ENCODE peak calls at places on chromosomes 5 and 9, in six cellular contexts. N is A549, E is upper lobe of right lung, K is heart left ventricle, S is lung, J is PC-9. L is an unnamed sample. For H3K4me1, the result is how much of the 10 kb centered on the place peaks cover.

GRCh38 chr9:89361816-89362646 is 43.7 kb downstream of the SECISBP2 start:
- DNase-seq in K (no peak), E (no peak), N (no peak), S (no peak), J (no peak), L (no peak)

GRCh38 chr5:134911285-134912215 is 6.6 kb downstream of the PCBD2 start:
- DNase-seq in J (no peak), S (no peak), N (no peak), E (no peak), K (no peak), L (no peak)

GRCh38 chr5:131622633-131623032 is 12.4 kb downstream of the RAPGEF6 start:
- DNase-seq in S (no peak), E (no peak), N (no peak), K (no peak), J (no peak), L (no peak)

GRCh38 chr9:112084907-112085306 is 90.2 kb downstream of the SUSD1 start:
- DNase-seq in J (no peak), K (no peak), N (no peak), E (no peak), S (no peak), L (no peak)

GRCh38 chr9:36416870-36417269 is 16.8 kb upstream of the RNF38 start:
- DNase-seq in S (peak), E (peak), K (no peak), N (no peak), J (no peak), L (no peak)

GRCh38 chr9:71806916-71807315 is 38.6 kb upstream of the CEMIP2 start:
- DNase-seq in S (peak), J (peak), K (no peak), E (peak), N (peak), L (no peak)

GRCh38 chr5:90802695-90803317 is 244.2 kb downstream of the ADGRV1 start:
- DNase-seq in J (peak), E (no peak), N (peak), K (no peak), S (no peak), L (no peak)

GRCh38 chr9:111516061-111516465 is 8.9 kb upstream of the ZNF483 start:
- DNase-seq in K (no peak), E (no peak), J (peak), S (no peak), N (no peak), L (no peak)

GRCh38 chr9:13139641-13140171 is 139.8 kb downstream of the MPDZ start:
- DNase-seq in J (peak), K (no peak), N (no peak), S (no peak), E (no peak), L (no peak)

GRCh38 chr5:103849934-103850333 is 287.3 kb upstream of the NUDT12 start:
- DNase-seq in K (no peak), J (peak), S (no peak), E (no peak), N (peak), L (no peak)

GRCh38 chr5:91449083-91449482 is 66.0 kb upstream of the ARRDC3 start:
- DNase-seq in N (no peak), S (no peak), E (no peak), K (no peak), J (no peak), L (no peak)

GRCh38 chr5:141654298-141654697 is 3.1 kb upstream of the FCHSD1 start:
- DNase-seq in J (no peak), E (peak), N (no peak), K (no peak), S (no peak), L (no peak)

GRCh38 chr9:5453673-5454072 is 3.3 kb downstream of the CD274 start:
- DNase-seq in N (no peak), E (no peak), K (no peak), S (no peak), J (no peak), L (no peak)

GRCh38 chr5:75823811-75824210 is 106.6 kb upstream of the POC5 start:
- DNase-seq in J (no peak), K (no peak), N (no peak), S (no peak), E (no peak), L (no peak)

GRCh38 chr9:93964685-93965084 is 9.5 kb upstream of the BARX1 start:
- DNase-seq in K (peak), N (no peak), E (no peak), S (no peak), J (no peak), L (no peak)

GRCh38 chr5:132832612-132833011 is 2.2 kb upstream of the SHROOM1 start:
- DNase-seq in K (no peak), S (no peak), J (no peak), N (no peak), E (no peak), L (no peak)

GRCh38 chr9:35258665-35259474 is 97.1 kb downstream of the UNC13B start:
- DNase-seq in S (peak), N (peak), J (peak), K (peak), E (peak), L (no peak)

GRCh38 chr9:81564632-81565031 is 124.7 kb downstream of the TLE1 start:
- DNase-seq in N (no peak), E (no peak), J (no peak), K (no peak), S (no peak), L (no peak)
- H3K27ac ChIP-seq in N (peak), E (no peak), J (no peak), K (no peak), S (no peak), L (no peak)

GRCh38 chr9:107212613-107213012 is 70.5 kb upstream of the RAD23B start:
- DNase-seq in J (no peak), S (no peak), E (no peak), N (no peak), K (no peak), L (no peak)

GRCh38 chr9:107211331-107211730 is 71.7 kb upstream of the RAD23B start:
- DNase-seq in S (no peak), N (no peak), J (no peak), K (no peak), E (no peak), L (peak)

GRCh38 chr9:107213080-107213479 is 70.0 kb upstream of the RAD23B start:
- DNase-seq in N (no peak), E (no peak), J (peak), K (no peak), S (no peak), L (peak)

GRCh38 chr9:107208121-107208520 is 75.0 kb upstream of the RAD23B start:
- DNase-seq in S (no peak), N (no peak), J (no peak), E (no peak), K (no peak), L (peak)

DNA sequence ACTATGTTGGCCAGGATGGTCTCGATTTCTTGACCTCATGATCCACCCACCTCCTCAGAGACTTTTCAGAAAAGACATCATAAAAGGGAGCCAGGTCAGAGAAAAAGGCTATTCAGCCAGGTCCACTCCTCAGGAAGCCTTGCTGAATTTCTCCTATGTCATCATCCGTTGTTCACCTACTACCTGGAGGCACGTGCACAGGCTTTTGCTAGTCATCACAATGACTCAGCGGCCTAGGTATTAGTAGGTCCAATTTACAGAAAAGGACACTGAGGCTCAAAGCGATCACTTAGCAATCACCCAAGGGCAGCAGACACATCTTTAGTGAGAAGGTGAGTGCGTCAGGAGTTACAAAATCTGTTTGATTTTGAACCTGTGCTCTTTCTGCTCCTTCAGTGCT is 72.3 kb upstream of the RAD23B start:
- DNase-seq in K (no peak), J (no peak), S (no peak), E (no peak), N (no peak), L (peak)
- H3K4me1 ChIP-seq in K (under half), J (under half), S (under half), E (under half), N (under half), L (under half)

GRCh38 chr9:32928145-32928763 is 73.2 kb downstream of the APTX start:
- DNase-seq in S (no peak), J (peak), K (no peak), N (no peak), E (no peak), L (no peak)
- H3K27ac ChIP-seq in S (no peak), J (no peak), K (no peak), N (no peak), E (no peak), L (no peak)

GRCh38 chr9:130886981-130887380 is 9.6 kb downstream of the QRFP start:
- DNase-seq in S (no peak), E (no peak), K (peak), N (no peak), J (no peak), L (no peak)

GRCh38 chr9:130887494-130888144 is 9.0 kb downstream of the QRFP start:
- DNase-seq in K (peak), E (no peak), S (no peak), J (no peak), N (no peak), L (no peak)

GRCh38 chr9:130884111-130884531 is 12.5 kb downstream of the QRFP start:
- DNase-seq in S (no peak), E (no peak), J (no peak), K (peak), N (no peak), L (no peak)

GRCh38 chr9:130884542-130885421 is 11.8 kb downstream of the QRFP start:
- DNase-seq in E (no peak), N (no peak), K (peak), J (no peak), S (no peak), L (no peak)

GRCh38 chr9:130885422-130886375 is 10.9 kb downstream of the QRFP start:
- DNase-seq in E (no peak), J (no peak), N (no peak), K (peak), S (no peak), L (no peak)
- H3K4me1 ChIP-seq in E (under half), J (under half), N (under half), K (under half), S (under half), L (under half)

GRCh38 chr5:61732376-61732775 is 400.3 kb downstream of the ZSWIM6 start:
- DNase-seq in J (no peak), E (no peak), K (no peak), S (no peak), N (no peak), L (peak)
- H3K27ac ChIP-seq in J (no peak), E (no peak), K (no peak), S (no peak), N (no peak), L (peak)

DNA sequence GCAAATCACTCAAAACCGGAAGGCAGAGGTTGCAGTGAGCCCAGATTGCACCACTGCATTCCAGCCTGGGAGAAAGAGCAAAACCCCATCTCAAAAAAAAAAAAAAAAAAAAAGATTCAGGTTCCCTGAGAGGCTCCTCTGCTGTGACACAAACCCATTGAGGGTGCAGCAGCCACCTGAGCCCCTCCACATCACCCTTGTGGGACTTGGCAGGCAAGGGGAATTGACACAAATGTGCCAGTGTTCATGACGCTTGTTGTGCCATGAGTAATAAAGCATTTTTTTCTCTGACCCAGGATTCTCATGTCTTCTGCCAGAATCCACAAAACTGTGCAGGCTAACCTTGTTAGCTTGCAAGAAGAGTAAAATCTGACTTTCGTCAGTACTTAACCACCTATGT is 149.6 kb downstream of the TTC39B start:
- DNase-seq in K (no peak), N (no peak), E (no peak), J (no peak), S (no peak), L (no peak)
- H3K4me1 ChIP-seq in K (under half), N (under half), E (under half), J (under half), S (under half), L (under half)

GRCh38 chr5:122915717-122916399 is 70.4 kb downstream of the SNX24 start:
- DNase-seq in E (no peak), N (no peak), S (no peak), K (no peak), J (no peak), L (no peak)
- H3K27ac ChIP-seq in E (no peak), N (no peak), S (no peak), K (no peak), J (no peak), L (no peak)

GRCh38 chr5:180166168-180166567 is 42.8 kb downstream of the RASGEF1C start:
- DNase-seq in K (no peak), N (no peak), S (no peak), J (no peak), E (no peak), L (no peak)
- H3K4me1 ChIP-seq in K (under half), N (under half), S (under half), J (under half), E (under half), L (under half)

DNA sequence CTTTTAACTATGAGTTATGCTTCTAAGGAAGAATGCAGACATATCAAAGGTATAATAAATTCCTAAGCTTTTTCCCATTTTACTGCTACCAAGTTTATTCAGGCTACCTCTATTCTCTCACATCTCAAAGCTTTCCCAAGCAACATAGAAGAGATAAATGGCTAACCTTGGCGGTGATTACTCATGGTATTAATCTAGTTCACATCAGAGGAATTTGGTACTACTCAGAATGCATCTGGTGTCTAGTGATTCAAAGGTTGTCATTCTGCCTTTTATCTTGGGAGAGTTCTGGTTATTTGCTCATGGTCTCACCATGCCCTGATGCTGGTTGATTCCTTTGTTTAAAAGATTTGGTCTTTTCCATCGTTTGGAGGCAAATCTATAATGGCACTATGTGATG is 182.7 kb downstream of the TAF11L14 start:
- DNase-seq in S (no peak), N (no peak), J (no peak), E (no peak), K (no peak), L (no peak)
- H3K27ac ChIP-seq in S (no peak), N (peak), J (no peak), E (no peak), K (no peak), L (no peak)